ENCODE peak calls at places on chromosomes 1 and 21, in four cellular contexts. W is OCI-LY7; F is right lobe of liver; E is CD8-positive, alpha-beta T cell. M is an unnamed sample. For H3K4me1, the result is how much of the 10 kb centered on the place peaks cover.

GRCh38 chr1:41397943-41398342 is 36.7 kb downstream of the FOXO6 start:
- DNase-seq in F (no peak), E (no peak), W (no peak), M (no peak)

GRCh38 chr1:235100124-235100801 is 28.4 kb downstream of the TOMM20 start:
- DNase-seq in W (peak), E (no peak), F (no peak), M (no peak)

GRCh38 chr1:204545202-204545601 is 29.0 kb downstream of the MDM4 start:
- DNase-seq in E (no peak), F (no peak), W (no peak), M (no peak)

GRCh38 chr21:32403201-32403701 is 9.3 kb upstream of the EVA1C start:
- DNase-seq in F (no peak), W (peak), E (peak), M (no peak)

GRCh38 chr1:61132176-61133047 is 50.1 kb downstream of the NFIA start:
- DNase-seq in E (no peak), W (no peak), F (no peak), M (no peak)

GRCh38 chr1:211339631-211340041 is 13.0 kb downstream of the TRAF5 start:
- DNase-seq in E (no peak), F (no peak), W (no peak), M (no peak)

GRCh38 chr1:107787299-107787698 is 177.7 kb downstream of the VAV3 start:
- DNase-seq in W (peak), E (no peak), F (no peak), M (peak)

GRCh38 chr1:15192916-15193550 is 39.5 kb downstream of the TMEM51 start:
- DNase-seq in E (no peak), W (no peak), F (no peak), M (no peak)

GRCh38 chr1:44648514-44649250 is 25.6 kb downstream of the TMEM53 start:
- DNase-seq in W (no peak), E (no peak), F (peak), M (no peak)

GRCh38 chr1:157515709-157516108 is 36.6 kb downstream of the FCRL5 start:
- DNase-seq in F (no peak), W (no peak), E (no peak), M (no peak)

GRCh38 chr1:157509546-157510232 is 42.6 kb downstream of the FCRL5 start:
- DNase-seq in E (no peak), F (no peak), W (peak), M (no peak)

GRCh38 chr1:157515141-157515540 is 37.2 kb downstream of the FCRL5 start:
- DNase-seq in E (no peak), W (no peak), F (no peak), M (no peak)

GRCh38 chr1:157517026-157517425 is 35.3 kb downstream of the FCRL5 start:
- DNase-seq in E (no peak), W (no peak), F (no peak), M (no peak)

DNA sequence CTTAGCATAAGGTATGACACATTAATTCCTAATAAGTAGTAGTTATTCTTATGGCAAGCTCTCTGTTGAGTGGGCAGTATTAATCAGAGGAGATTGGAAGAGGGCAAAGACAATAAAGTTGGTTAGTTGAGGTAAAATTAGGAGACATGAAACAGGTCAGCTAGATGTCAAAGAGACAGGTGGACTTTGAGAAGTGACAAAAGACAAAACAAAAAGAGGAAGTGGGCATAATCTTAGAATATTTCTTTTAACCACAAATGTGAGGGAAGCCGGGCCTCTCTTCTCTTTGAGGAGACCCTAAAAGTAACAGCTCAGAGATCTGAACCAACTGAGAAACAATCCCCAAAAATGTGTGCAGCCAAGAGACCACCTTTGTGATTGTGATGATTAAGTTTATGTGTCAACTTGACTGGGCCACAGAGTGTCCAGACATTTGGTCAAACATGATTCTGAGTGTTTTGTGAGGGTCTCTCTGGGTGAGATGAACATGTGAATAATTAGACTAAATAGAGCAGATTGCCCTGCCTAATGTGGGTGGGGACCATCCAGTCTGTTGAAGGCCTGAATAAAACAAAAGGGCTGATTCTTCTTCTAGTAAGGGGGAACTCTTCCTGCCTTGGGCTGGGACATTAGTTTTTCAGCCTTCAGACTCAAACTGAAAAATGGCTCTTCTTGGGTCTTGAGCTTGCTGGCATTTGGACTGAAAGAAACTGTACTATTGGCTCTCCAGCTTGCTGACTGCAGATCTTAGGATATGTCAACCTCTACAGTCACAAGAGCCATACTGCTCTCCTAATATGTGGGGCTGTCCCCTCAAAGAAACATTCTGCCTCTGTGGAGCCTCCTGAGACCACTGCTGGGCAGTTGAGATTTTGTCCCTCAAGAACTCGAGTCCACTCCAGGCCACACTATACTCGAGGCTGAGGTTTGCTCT is 40.0 kb downstream of the FCRL5 start:
- DNase-seq in F (no peak), E (no peak), W (peak), M (no peak)
- H3K27ac ChIP-seq in F (no peak), E (no peak), W (peak), M (peak)

GRCh38 chr1:166974647-166975345 is 544 bp downstream of the ILDR2 start:
- DNase-seq in W (peak), E (no peak), F (no peak), M (no peak)

GRCh38 chr1:166978795-166979194 is 3.5 kb upstream of the ILDR2 start:
- DNase-seq in E (no peak), F (no peak), W (no peak), M (no peak)

GRCh38 chr1:166972827-166973226 is 2.5 kb downstream of the ILDR2 start:
- DNase-seq in F (no peak), E (no peak), W (no peak), M (no peak)

GRCh38 chr1:166977951-166978350 is 2.6 kb upstream of the ILDR2 start:
- DNase-seq in E (no peak), W (no peak), F (no peak), M (no peak)

GRCh38 chr1:166975361-166976129 is at the start of gene ILDR2:
- DNase-seq in W (peak), F (peak), E (peak), M (peak)
- TF ChIP-seq CTCF in W (no peak), F (peak), E (no peak), M (no peak)

GRCh38 chr1:45945426-45945825 is 142.0 kb downstream of the MAST2 start:
- DNase-seq in E (no peak), F (no peak), W (no peak), M (no peak)
- H3K4me1 ChIP-seq in E (under half), F (under half), W (under half), M (under half)

GRCh38 chr1:10724052-10724494 is 72.4 kb downstream of the CASZ1 start:
- DNase-seq in F (no peak), W (no peak), E (no peak), M (no peak)
- H3K27ac ChIP-seq in F (no peak), W (no peak), E (no peak), M (no peak)

GRCh38 chr1:206628916-206629315 is 6.4 kb upstream of the DYRK3 start:
- DNase-seq in W (no peak), F (no peak), E (no peak), M (no peak)

GRCh38 chr1:206635080-206635982 is at the start of gene DYRK3:
- DNase-seq in E (peak), F (peak), W (peak), M (peak)

GRCh38 chr1:206634365-206635079 is 814 bp upstream of the DYRK3 start:
- DNase-seq in F (peak), E (peak), W (peak), M (peak)

GRCh38 chr1:206633708-206634121 is 1.6 kb upstream of the DYRK3 start:
- DNase-seq in F (no peak), E (no peak), W (no peak), M (no peak)

GRCh38 chr1:206631085-206631509 is 4.2 kb upstream of the DYRK3 start:
- DNase-seq in W (peak), E (no peak), F (no peak), M (no peak)
- TF ChIP-seq CTCF in W (peak), E (no peak), F (peak), M (no peak)

GRCh38 chr1:77994117-77994516 is 10.6 kb upstream of the DNAJB4 start:
- DNase-seq in E (no peak), W (no peak), F (no peak), M (no peak)
- H3K4me1 ChIP-seq in E (under half), W (under half), F (under half), M (under half)

GRCh38 chr1:19666139-19666465 is 1.4 kb downstream of the HTR6 start:
- DNase-seq in W (no peak), E (no peak), F (no peak), M (no peak)

GRCh38 chr1:19662313-19662712 is 2.4 kb upstream of the HTR6 start:
- DNase-seq in E (no peak), W (no peak), F (no peak), M (no peak)

GRCh38 chr1:19664453-19665043 is at the start of gene HTR6:
- DNase-seq in E (peak), W (no peak), F (no peak), M (no peak)

GRCh38 chr1:19665044-19665455 is 375 bp downstream of the HTR6 start:
- DNase-seq in W (no peak), F (no peak), E (no peak), M (no peak)

DNA sequence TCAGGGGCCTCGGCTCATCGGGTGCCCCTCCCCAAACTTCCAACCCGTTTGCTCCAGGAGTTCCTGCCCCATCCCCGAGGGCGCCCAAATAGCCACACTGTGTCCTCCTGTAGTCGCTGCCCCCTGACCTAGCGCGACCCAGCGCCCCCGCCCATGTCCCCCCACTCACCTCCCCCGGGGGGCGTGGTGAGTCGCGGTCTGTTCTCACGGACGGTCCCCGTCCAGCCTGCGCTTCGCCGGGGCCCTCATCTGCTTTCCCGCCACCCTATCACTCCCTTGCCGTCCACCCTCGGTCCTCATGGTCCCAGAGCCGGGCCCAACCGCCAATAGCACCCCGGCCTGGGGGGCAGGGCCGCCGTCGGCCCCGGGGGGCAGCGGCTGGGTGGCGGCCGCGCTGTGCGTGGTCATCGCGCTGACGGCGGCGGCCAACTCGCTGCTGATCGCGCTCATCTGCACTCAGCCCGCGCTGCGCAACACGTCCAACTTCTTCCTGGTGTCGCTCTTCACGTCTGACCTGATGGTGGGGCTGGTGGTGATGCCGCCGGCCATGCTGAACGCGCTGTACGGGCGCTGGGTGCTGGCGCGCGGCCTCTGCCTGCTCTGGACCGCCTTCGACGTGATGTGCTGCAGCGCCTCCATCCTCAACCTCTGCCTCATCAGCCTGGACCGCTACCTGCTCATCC is 922 bp downstream of the HTR6 start:
- DNase-seq in F (no peak), E (no peak), W (no peak), M (no peak)
- H3K27ac ChIP-seq in F (no peak), E (no peak), W (no peak), M (no peak)

GRCh38 chr1:8910331-8910730 is 31.8 kb upstream of the ENO1 start:
- DNase-seq in F (no peak), E (no peak), W (no peak), M (no peak)
- TF ChIP-seq CTCF in F (no peak), E (no peak), W (no peak), M (no peak)

GRCh38 chr1:1628656-1629429 is 3.1 kb upstream of the MMP23B start:
- DNase-seq in E (no peak), W (peak), F (peak), M (peak)

GRCh38 chr1:1625824-1626206 is 6.2 kb upstream of the MMP23B start:
- DNase-seq in E (no peak), F (peak), W (no peak), M (no peak)

GRCh38 chr1:1626207-1627141 is 5.5 kb upstream of the MMP23B start:
- DNase-seq in W (no peak), F (peak), E (no peak), M (peak)

GRCh38 chr1:1627842-1628655 is 3.9 kb upstream of the MMP23B start:
- DNase-seq in E (no peak), F (peak), W (peak), M (peak)

DNA sequence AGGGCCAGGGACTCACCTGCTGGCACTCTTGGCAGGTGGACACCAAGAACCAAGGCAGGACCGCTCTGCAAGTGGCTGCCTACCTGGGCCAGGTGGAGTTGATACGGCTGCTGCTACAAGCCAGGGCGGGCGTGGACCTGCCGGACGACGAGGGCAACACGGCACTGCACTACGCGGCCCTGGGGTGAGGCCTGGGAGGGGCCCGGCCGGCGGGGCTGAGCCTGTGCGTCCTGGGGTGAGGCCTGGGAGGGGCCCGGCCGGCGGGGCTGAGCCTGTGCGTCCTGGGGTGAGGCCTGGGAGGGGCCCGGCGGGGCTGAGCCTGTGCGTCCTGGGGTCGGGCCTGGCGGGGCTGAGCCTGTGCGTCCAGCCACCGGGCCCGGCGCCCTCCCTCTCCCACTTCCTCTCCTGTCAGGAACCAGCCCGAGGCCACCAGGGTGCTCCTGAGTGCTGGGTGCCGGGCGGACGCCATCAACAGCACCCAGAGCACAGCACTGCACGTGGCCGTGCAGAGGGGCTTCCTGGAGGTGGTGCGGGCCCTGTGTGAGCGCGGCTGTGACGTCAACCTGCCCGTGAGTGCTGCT is 4.6 kb upstream of the MMP23B start:
- DNase-seq in E (no peak), F (peak), W (peak), M (peak)
- H3K4me1 ChIP-seq in E (under half), F (under half), W (under half), M (under half)

GRCh38 chr1:208040714-208041393 is 129.9 kb upstream of the CD34 start:
- DNase-seq in F (no peak), W (no peak), E (no peak), M (no peak)
- H3K27ac ChIP-seq in F (no peak), W (no peak), E (no peak), M (no peak)

M was measured in spleen.